ENCODE peak calls at places on chromosomes 6 and 20, in six cellular contexts. D, L, R, W, G and J are unnamed samples.

GRCh38 chr6:25302677-25303128 is 23.5 kb downstream of the CARMIL1 start:
- DNase-seq in L (peak), W (no peak), D (no peak), G (peak), R (peak), J (peak)

GRCh38 chr6:44111434-44112417 is 15.5 kb downstream of the MRPL14 start:
- DNase-seq in L (no peak), G (no peak), R (no peak), W (no peak), D (no peak), J (no peak)

GRCh38 chr20:49344140-49344539 is 66.3 kb upstream of the ZNFX1 start:
- DNase-seq in R (no peak), G (no peak), W (no peak), L (no peak), D (no peak), J (no peak)

GRCh38 chr6:147226163-147226724 is 22.0 kb downstream of the STXBP5 start:
- DNase-seq in G (no peak), R (no peak), W (no peak), L (no peak), D (no peak), J (no peak)

GRCh38 chr20:9166153-9166780 is 97.4 kb downstream of the PLCB4 start:
- DNase-seq in R (no peak), W (no peak), L (no peak), D (peak), G (no peak), J (no peak)

GRCh38 chr20:59671661-59672471 is 67.5 kb downstream of the PHACTR3 start:
- DNase-seq in G (no peak), D (no peak), R (no peak), W (no peak), L (no peak), J (no peak)

GRCh38 chr20:62285151-62285550 is 17.6 kb upstream of the ADRM1 start:
- DNase-seq in L (no peak), D (no peak), G (no peak), W (no peak), R (no peak), J (no peak)

GRCh38 chr6:143034689-143035334 is 25.9 kb upstream of the AIG1 start:
- DNase-seq in W (no peak), G (peak), D (no peak), R (no peak), L (no peak), J (no peak)

GRCh38 chr20:40706977-40707582 is 18.0 kb upstream of the MAFB start:
- DNase-seq in W (no peak), D (no peak), R (no peak), G (peak), L (peak), J (peak)

GRCh38 chr6:40536442-40536841 is 50.7 kb downstream of the LRFN2 start:
- DNase-seq in G (peak), D (no peak), R (no peak), L (peak), W (no peak), J (peak)

GRCh38 chr6:148457843-148458159 is 115.2 kb downstream of the SASH1 start:
- DNase-seq in L (no peak), D (no peak), W (no peak), R (no peak), G (no peak), J (no peak)

GRCh38 chr6:15496345-15497131 is 166.3 kb downstream of the DTNBP1 start:
- DNase-seq in D (no peak), G (no peak), L (no peak), W (no peak), R (no peak), J (no peak)

GRCh38 chr6:18978330-18979128 is 591.4 kb downstream of the RNF144B start:
- DNase-seq in D (no peak), G (peak), R (peak), W (no peak), L (peak), J (peak)

GRCh38 chr6:392441-393390 is 1.2 kb downstream of the IRF4 start:
- DNase-seq in R (no peak), D (no peak), G (no peak), W (no peak), L (peak), J (peak)
- TF ChIP-seq EZH2 in R (peak), D (peak), G (no peak), W (peak), L (peak), J (peak)

GRCh38 chr6:36603222-36604089 is 9.3 kb downstream of the SRSF3 start:
- DNase-seq in L (no peak), R (no peak), D (no peak), W (no peak), G (no peak), J (no peak)
- TF ChIP-seq EZH2 in L (no peak), R (no peak), D (no peak), W (no peak), G (no peak), J (no peak)

GRCh38 chr6:152001408-152001807 is 193.9 kb downstream of the ESR1 start:
- DNase-seq in W (no peak), D (no peak), L (no peak), R (no peak), G (no peak), J (no peak)
- TF ChIP-seq EZH2 in W (no peak), D (no peak), L (no peak), R (no peak), G (no peak), J (no peak)

GRCh38 chr20:31822421-31823330 is 3.5 kb downstream of the MYLK2 start:
- DNase-seq in R (peak), W (no peak), G (peak), L (peak), D (peak), J (peak)
- TF ChIP-seq EZH2 in R (no peak), W (no peak), G (no peak), L (no peak), D (no peak), J (peak)

GRCh38 chr6:372336-372911 is 19.1 kb upstream of the IRF4 start:
- DNase-seq in W (no peak), R (no peak), G (no peak), D (no peak), L (no peak), J (no peak)
- TF ChIP-seq EZH2 in W (no peak), R (no peak), G (no peak), D (no peak), L (no peak), J (no peak)

GRCh38 chr6:162385980-162386379 is 341.6 kb downstream of the PRKN start:
- DNase-seq in W (no peak), G (no peak), L (peak), R (peak), D (no peak), J (no peak)
- TF ChIP-seq EZH2 in W (no peak), G (no peak), L (no peak), R (no peak), D (no peak), J (no peak)

DNA sequence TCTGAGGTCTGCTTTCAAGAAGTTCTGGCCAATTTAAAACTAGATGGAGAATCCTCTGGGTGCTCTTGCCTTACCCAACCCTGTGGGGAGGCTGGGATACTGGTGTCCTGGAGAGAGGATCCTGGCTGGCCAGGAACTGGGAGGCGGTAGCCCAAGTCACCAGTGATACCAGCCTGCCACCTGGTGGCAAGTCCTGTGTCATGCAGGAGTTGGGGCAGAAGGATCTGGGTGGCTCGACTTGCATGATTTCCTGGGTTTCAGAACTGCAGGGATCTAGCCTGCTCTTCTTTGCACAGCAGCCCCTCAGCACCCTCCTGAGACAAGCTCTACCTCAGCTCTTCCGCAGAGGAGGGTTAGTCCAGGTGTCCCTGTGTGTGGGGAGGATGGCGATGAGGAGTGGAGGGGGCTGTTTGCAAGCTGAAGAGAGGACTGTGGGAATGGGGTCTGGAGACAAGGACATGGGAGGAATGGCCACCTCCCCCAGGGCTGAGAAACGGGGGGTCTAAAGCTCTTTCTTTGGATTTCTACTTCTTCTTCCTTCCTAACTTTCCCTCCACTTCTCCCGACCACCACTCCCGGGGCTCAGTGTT is 4.2 kb downstream of the KCNK17 start:
- DNase-seq in R (peak), D (peak), G (peak), W (peak), L (peak), J (peak)
- TF ChIP-seq EZH2 in R (no peak), D (no peak), G (no peak), W (no peak), L (no peak), J (no peak)

GRCh38 chr6:70955441-70956190 is 1.2 kb downstream of the B3GAT2 start:
- DNase-seq in W (no peak), L (peak), R (peak), D (peak), G (peak), J (peak)
- TF ChIP-seq EZH2 in W (no peak), L (peak), R (no peak), D (no peak), G (no peak), J (no peak)